ENCODE peak calls at places on chromosomes 5 and 9, in six cellular contexts. One of them, this sample, is unnamed.

GRCh38 chr9:72753261-72753893 is 199.5 kb downstream of the ALDH1A1 start:
- DNase-seq in ovary: no peak
- DNase-seq in fibroblast of mammary gland: peak; percentile 13
- DNase-seq in mucosa of descending colon: no peak
- DNase-seq in AG10803: peak; percentile 11
- DNase-seq in cardiac muscle cell: peak; percentile 32
- DNase-seq in this sample: peak; percentile 33

GRCh38 chr5:59609501-59610265 is 283.8 kb downstream of the PDE4D start:
- DNase-seq in ovary: no peak
- DNase-seq in fibroblast of mammary gland: no peak
- DNase-seq in mucosa of descending colon: no peak
- DNase-seq in AG10803: no peak
- DNase-seq in cardiac muscle cell: peak; percentile 20
- DNase-seq in this sample: no peak

GRCh38 chr5:33816791-33817190 is 75.0 kb downstream of the ADAMTS12 start:
- DNase-seq in ovary: no peak
- DNase-seq in fibroblast of mammary gland: peak; percentile 63
- DNase-seq in mucosa of descending colon: no peak
- DNase-seq in AG10803: no peak
- DNase-seq in cardiac muscle cell: peak; percentile 79
- DNase-seq in this sample: peak; percentile 86

GRCh38 chr9:93187047-93187446 is 3.1 kb downstream of the WNK2 start:
- DNase-seq in ovary: no peak
- DNase-seq in fibroblast of mammary gland: no peak
- DNase-seq in mucosa of descending colon: peak; percentile 65
- DNase-seq in AG10803: no peak
- DNase-seq in cardiac muscle cell: no peak
- DNase-seq in this sample: no peak

GRCh38 chr5:115551415-115551814 is 6.8 kb upstream of the FEM1C start:
- DNase-seq in ovary: no peak
- DNase-seq in fibroblast of mammary gland: peak; percentile 80
- DNase-seq in mucosa of descending colon: no peak
- DNase-seq in AG10803: peak; percentile 25
- DNase-seq in cardiac muscle cell: no peak
- DNase-seq in this sample: no peak

GRCh38 chr9:136821333-136822031 is 13.7 kb downstream of the RABL6 start:
- DNase-seq in ovary: peak; percentile 17
- DNase-seq in fibroblast of mammary gland: peak; percentile 20
- DNase-seq in mucosa of descending colon: no peak
- DNase-seq in AG10803: no peak
- DNase-seq in cardiac muscle cell: peak; percentile 66
- DNase-seq in this sample: peak; percentile 30

GRCh38 chr9:34862043-34862442 is 96.0 kb upstream of the PHF24 start:
- DNase-seq in ovary: no peak
- DNase-seq in fibroblast of mammary gland: no peak
- DNase-seq in mucosa of descending colon: no peak
- DNase-seq in AG10803: no peak
- DNase-seq in cardiac muscle cell: no peak
- DNase-seq in this sample: no peak

GRCh38 chr5:174840435-174840834 is 116.1 kb downstream of the MSX2 start:
- DNase-seq in ovary: no peak
- DNase-seq in fibroblast of mammary gland: no peak
- DNase-seq in mucosa of descending colon: no peak
- DNase-seq in AG10803: no peak
- DNase-seq in cardiac muscle cell: no peak
- DNase-seq in this sample: no peak

GRCh38 chr5:5736007-5736406 is 313.5 kb downstream of the ICE1 start:
- DNase-seq in ovary: no peak
- DNase-seq in fibroblast of mammary gland: no peak
- DNase-seq in mucosa of descending colon: no peak
- DNase-seq in AG10803: no peak
- DNase-seq in cardiac muscle cell: no peak
- DNase-seq in this sample: no peak

GRCh38 chr5:43336159-43336558 is 22.9 kb upstream of the HMGCS1 start:
- DNase-seq in ovary: no peak
- DNase-seq in fibroblast of mammary gland: peak; percentile 51
- DNase-seq in mucosa of descending colon: no peak
- DNase-seq in AG10803: no peak
- DNase-seq in cardiac muscle cell: no peak
- DNase-seq in this sample: no peak

GRCh38 chr9:109441296-109441695 is 56.8 kb downstream of the PTPN3 start:
- DNase-seq in ovary: no peak
- DNase-seq in fibroblast of mammary gland: no peak
- DNase-seq in mucosa of descending colon: no peak
- DNase-seq in AG10803: no peak
- DNase-seq in cardiac muscle cell: no peak
- DNase-seq in this sample: no peak

GRCh38 chr9:93287189-93287552 is 103.2 kb downstream of the WNK2 start:
- DNase-seq in ovary: no peak
- DNase-seq in fibroblast of mammary gland: no peak
- DNase-seq in mucosa of descending colon: no peak
- DNase-seq in AG10803: no peak
- DNase-seq in cardiac muscle cell: no peak
- DNase-seq in this sample: no peak

GRCh38 chr9:100346836-100347235 is 5.9 kb downstream of the TEX10 start:
- DNase-seq in ovary: no peak
- DNase-seq in fibroblast of mammary gland: peak; percentile 82
- DNase-seq in mucosa of descending colon: no peak
- DNase-seq in AG10803: peak; percentile 85
- DNase-seq in cardiac muscle cell: peak; percentile 84
- DNase-seq in this sample: no peak

GRCh38 chr5:173851595-173852248 is 36.4 kb upstream of the CPEB4 start:
- DNase-seq in ovary: no peak
- DNase-seq in fibroblast of mammary gland: no peak
- DNase-seq in mucosa of descending colon: no peak
- DNase-seq in AG10803: no peak
- DNase-seq in cardiac muscle cell: no peak
- DNase-seq in this sample: no peak

GRCh38 chr9:109320734-109321448 is at the start of gene EPB41L4B:
- DNase-seq in ovary: peak; percentile 88
- DNase-seq in fibroblast of mammary gland: peak; percentile 56
- DNase-seq in mucosa of descending colon: peak; percentile 97
- DNase-seq in AG10803: peak; percentile 69
- DNase-seq in cardiac muscle cell: peak; percentile 82
- DNase-seq in this sample: peak; percentile 78

GRCh38 chr5:150036513-150036912 is 36.0 kb downstream of the HMGXB3 start:
- DNase-seq in ovary: no peak
- DNase-seq in fibroblast of mammary gland: peak; percentile 100
- DNase-seq in mucosa of descending colon: no peak
- DNase-seq in AG10803: peak; percentile 96
- DNase-seq in cardiac muscle cell: peak; percentile 93
- DNase-seq in this sample: peak; percentile 97

GRCh38 chr9:122097679-122098315 is 4.7 kb upstream of the TTLL11 start:
- DNase-seq in ovary: no peak
- DNase-seq in fibroblast of mammary gland: no peak
- DNase-seq in mucosa of descending colon: no peak
- DNase-seq in AG10803: peak; percentile 79
- DNase-seq in cardiac muscle cell: peak; percentile 9
- DNase-seq in this sample: no peak

GRCh38 chr9:90894956-90895687 is 93.5 kb downstream of the SYK start:
- DNase-seq in ovary: no peak
- DNase-seq in fibroblast of mammary gland: no peak
- DNase-seq in mucosa of descending colon: no peak
- DNase-seq in AG10803: no peak
- DNase-seq in cardiac muscle cell: no peak
- DNase-seq in this sample: no peak

GRCh38 chr5:91109634-91110033 is 273.5 kb downstream of the ARRDC3 start:
- DNase-seq in ovary: no peak
- DNase-seq in fibroblast of mammary gland: peak; percentile 52
- DNase-seq in mucosa of descending colon: no peak
- DNase-seq in AG10803: peak; percentile 44
- DNase-seq in cardiac muscle cell: peak; percentile 41
- DNase-seq in this sample: peak; percentile 54

GRCh38 chr5:52725065-52725746 is 62.5 kb upstream of the ITGA1 start:
- DNase-seq in ovary: no peak
- DNase-seq in fibroblast of mammary gland: no peak
- DNase-seq in mucosa of descending colon: no peak
- DNase-seq in AG10803: peak; percentile 18
- DNase-seq in cardiac muscle cell: no peak
- DNase-seq in this sample: no peak

GRCh38 chr5:132487841-132488555 is 2.6 kb downstream of the IRF1 start:
- DNase-seq in ovary: no peak
- DNase-seq in fibroblast of mammary gland: no peak
- DNase-seq in mucosa of descending colon: no peak
- DNase-seq in AG10803: no peak
- DNase-seq in cardiac muscle cell: no peak
- DNase-seq in this sample: no peak

GRCh38 chr9:106888992-106889631 is 26.1 kb downstream of the ZNF462 start:
- DNase-seq in ovary: no peak
- DNase-seq in fibroblast of mammary gland: no peak
- DNase-seq in mucosa of descending colon: no peak
- DNase-seq in AG10803: no peak
- DNase-seq in cardiac muscle cell: no peak
- DNase-seq in this sample: no peak

GRCh38 chr9:132896264-132896663 is 17.6 kb downstream of the SPACA9 start:
- DNase-seq in ovary: no peak
- DNase-seq in fibroblast of mammary gland: no peak
- DNase-seq in mucosa of descending colon: no peak
- DNase-seq in AG10803: no peak
- DNase-seq in cardiac muscle cell: peak; percentile 26
- DNase-seq in this sample: no peak

DNA sequence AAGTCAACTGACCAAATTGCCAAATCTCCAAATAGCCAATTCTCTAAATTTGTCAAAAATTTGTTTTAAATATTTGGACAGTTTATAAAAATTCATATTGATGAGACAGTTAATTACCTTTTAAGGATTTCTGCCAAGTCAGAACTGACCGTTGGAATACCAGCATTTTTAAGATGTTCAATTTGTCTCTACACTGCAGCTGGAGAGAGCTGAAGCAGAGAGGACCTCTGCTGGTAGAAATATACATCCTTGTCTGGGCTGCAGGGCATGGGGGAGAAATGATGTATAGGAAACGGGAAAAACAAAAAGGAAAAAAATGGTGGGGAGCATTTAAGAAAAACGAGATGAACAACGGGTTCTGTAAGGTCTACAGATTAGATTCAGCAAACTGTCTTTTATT is 16.8 kb downstream of the NR6A1 start:
- DNase-seq in ovary: no peak
- DNase-seq in fibroblast of mammary gland: peak; percentile 38
- DNase-seq in mucosa of descending colon: no peak
- DNase-seq in AG10803: peak; percentile 38
- DNase-seq in cardiac muscle cell: peak; percentile 52
- DNase-seq in this sample: peak; percentile 55
- TF ChIP-seq CTCF in ovary: no peak
- TF ChIP-seq CTCF in fibroblast of mammary gland: peak; percentile 50
- TF ChIP-seq CTCF in mucosa of descending colon: no peak
- TF ChIP-seq CTCF in AG10803: peak; percentile 68
- TF ChIP-seq CTCF in cardiac muscle cell: peak; percentile 59
- TF ChIP-seq CTCF in this sample: peak; percentile 70

GRCh38 chr5:79508794-79509193 is 5.1 kb downstream of the HOMER1 start:
- DNase-seq in ovary: no peak
- DNase-seq in fibroblast of mammary gland: no peak
- DNase-seq in mucosa of descending colon: no peak
- DNase-seq in AG10803: no peak
- DNase-seq in cardiac muscle cell: no peak
- DNase-seq in this sample: no peak

GRCh38 chr5:79509244-79509880 is 4.6 kb downstream of the HOMER1 start:
- DNase-seq in ovary: no peak
- DNase-seq in fibroblast of mammary gland: no peak
- DNase-seq in mucosa of descending colon: no peak
- DNase-seq in AG10803: no peak
- DNase-seq in cardiac muscle cell: no peak
- DNase-seq in this sample: no peak

GRCh38 chr5:79507251-79508205 is 6.4 kb downstream of the HOMER1 start:
- DNase-seq in ovary: no peak
- DNase-seq in fibroblast of mammary gland: no peak
- DNase-seq in mucosa of descending colon: no peak
- DNase-seq in AG10803: no peak
- DNase-seq in cardiac muscle cell: no peak
- DNase-seq in this sample: no peak

GRCh38 chr5:79510638-79511037 is 3.3 kb downstream of the HOMER1 start:
- DNase-seq in ovary: no peak
- DNase-seq in fibroblast of mammary gland: no peak
- DNase-seq in mucosa of descending colon: no peak
- DNase-seq in AG10803: no peak
- DNase-seq in cardiac muscle cell: no peak
- DNase-seq in this sample: no peak

DNA sequence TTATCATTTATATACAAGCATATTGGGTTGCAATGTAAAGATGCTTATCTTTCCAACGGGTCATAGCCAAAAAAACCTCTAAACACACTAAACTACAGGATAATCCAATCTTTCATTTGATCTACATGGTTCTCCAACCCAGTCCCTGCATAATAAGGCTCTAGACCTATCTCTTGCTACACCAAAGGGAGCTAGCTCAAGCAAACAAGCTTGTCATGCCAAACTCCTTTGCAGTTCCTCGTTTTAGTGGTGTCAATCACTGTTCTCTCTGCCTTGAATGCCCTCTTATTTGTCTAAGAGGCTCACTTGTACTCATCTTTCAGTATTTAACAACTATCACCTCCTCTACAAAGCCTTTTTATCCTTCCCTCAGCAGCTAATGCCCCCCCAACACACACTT is 5.6 kb downstream of the HOMER1 start:
- DNase-seq in ovary: no peak
- DNase-seq in fibroblast of mammary gland: no peak
- DNase-seq in mucosa of descending colon: no peak
- DNase-seq in AG10803: no peak
- DNase-seq in cardiac muscle cell: no peak
- DNase-seq in this sample: no peak
- H3K4me3 ChIP-seq in ovary: no peak overlapping the region
- H3K4me3 ChIP-seq in fibroblast of mammary gland: no peak overlapping the region
- H3K4me3 ChIP-seq in mucosa of descending colon: no peak overlapping the region
- H3K4me3 ChIP-seq in AG10803: no peak overlapping the region
- H3K4me3 ChIP-seq in cardiac muscle cell: peak overlapping the region; percentile 3
- H3K4me3 ChIP-seq in this sample: no peak overlapping the region

GRCh38 chr9:95506438-95506691 is 10.4 kb downstream of the PTCH1 start:
- DNase-seq in ovary: peak; percentile 36
- DNase-seq in fibroblast of mammary gland: peak; percentile 49
- DNase-seq in mucosa of descending colon: peak; percentile 59
- DNase-seq in AG10803: peak; percentile 49
- DNase-seq in cardiac muscle cell: peak; percentile 63
- DNase-seq in this sample: peak; percentile 45

GRCh38 chr9:95507456-95508241 is 9.1 kb downstream of the PTCH1 start:
- DNase-seq in ovary: peak; percentile 61
- DNase-seq in fibroblast of mammary gland: peak; percentile 62
- DNase-seq in mucosa of descending colon: peak; percentile 77
- DNase-seq in AG10803: peak; percentile 67
- DNase-seq in cardiac muscle cell: peak; percentile 83
- DNase-seq in this sample: peak; percentile 79

GRCh38 chr9:95505676-95506437 is 10.9 kb downstream of the PTCH1 start:
- DNase-seq in ovary: peak; percentile 66
- DNase-seq in fibroblast of mammary gland: peak; percentile 52
- DNase-seq in mucosa of descending colon: peak; percentile 72
- DNase-seq in AG10803: peak; percentile 41
- DNase-seq in cardiac muscle cell: peak; percentile 82
- DNase-seq in this sample: peak; percentile 46

GRCh38 chr9:95508242-95508967 is 8.4 kb downstream of the PTCH1 start:
- DNase-seq in ovary: peak; percentile 14
- DNase-seq in fibroblast of mammary gland: no peak
- DNase-seq in mucosa of descending colon: no peak
- DNase-seq in AG10803: peak; percentile 36
- DNase-seq in cardiac muscle cell: peak; percentile 41
- DNase-seq in this sample: no peak

GRCh38 chr9:95506692-95507455 is 9.9 kb downstream of the PTCH1 start:
- DNase-seq in ovary: peak; percentile 59
- DNase-seq in fibroblast of mammary gland: peak; percentile 55
- DNase-seq in mucosa of descending colon: peak; percentile 71
- DNase-seq in AG10803: peak; percentile 68
- DNase-seq in cardiac muscle cell: peak; percentile 78
- DNase-seq in this sample: peak; percentile 73
- TF ChIP-seq CTCF in ovary: no peak
- TF ChIP-seq CTCF in fibroblast of mammary gland: no peak
- TF ChIP-seq CTCF in mucosa of descending colon: no peak
- TF ChIP-seq CTCF in AG10803: no peak
- TF ChIP-seq CTCF in cardiac muscle cell: no peak
- TF ChIP-seq CTCF in this sample: no peak

GRCh38 chr5:76404694-76405306 is 1.7 kb downstream of the IQGAP2 start:
- DNase-seq in ovary: no peak
- DNase-seq in fibroblast of mammary gland: no peak
- DNase-seq in mucosa of descending colon: no peak
- DNase-seq in AG10803: no peak
- DNase-seq in cardiac muscle cell: no peak
- DNase-seq in this sample: no peak
- H3K4me3 ChIP-seq in ovary: no peak overlapping the region
- H3K4me3 ChIP-seq in fibroblast of mammary gland: no peak overlapping the region
- H3K4me3 ChIP-seq in mucosa of descending colon: no peak overlapping the region
- H3K4me3 ChIP-seq in AG10803: no peak overlapping the region
- H3K4me3 ChIP-seq in cardiac muscle cell: no peak overlapping the region
- H3K4me3 ChIP-seq in this sample: no peak overlapping the region